ENCODE peak calls at places on chromosomes 5 and 9, in five cellular contexts. P, W, N, G and Z are unnamed samples.

GRCh38 chr9:37928552-37929430 is 24.9 kb upstream of the SLC25A51 start:
- DNase-seq in P (no peak), N (no peak), W (no peak), G (no peak), Z (no peak)

GRCh38 chr5:112238473-112238872 is 180.6 kb downstream of the EPB41L4A start:
- DNase-seq in G (no peak), W (no peak), N (peak; percentile 22), P (no peak), Z (no peak)

GRCh38 chr5:179755022-179755421 is 22.4 kb downstream of the MAML1 start:
- DNase-seq in G (no peak), W (no peak), N (no peak), P (no peak), Z (no peak)

GRCh38 chr9:120985759-120986353 is 59.3 kb upstream of the TRAF1 start:
- DNase-seq in W (peak; percentile 4), N (peak; percentile 59), G (peak; percentile 73), P (peak; percentile 22), Z (peak; percentile 62)

GRCh38 chr5:98631311-98632054 is 142.0 kb upstream of the RGMB start:
- DNase-seq in N (no peak), P (no peak), W (no peak), G (peak; percentile 74), Z (no peak)

GRCh38 chr9:135736265-135736978 is 34.4 kb downstream of the KCNT1 start:
- DNase-seq in P (no peak), N (no peak), W (no peak), G (no peak), Z (no peak)

GRCh38 chr9:14057347-14058077 is 256.4 kb downstream of the NFIB start:
- DNase-seq in W (no peak), N (no peak), G (no peak), P (no peak), Z (no peak)

GRCh38 chr5:95720094-95720793 is 10.9 kb upstream of the RHOBTB3 start:
- DNase-seq in W (no peak), G (no peak), N (no peak), P (no peak), Z (peak; percentile 61)

GRCh38 chr5:4372481-4372880 is 767.6 kb upstream of the ADAMTS16 start:
- DNase-seq in N (no peak), W (no peak), P (no peak), G (no peak), Z (no peak)

GRCh38 chr5:150021491-150022162 is 21.1 kb downstream of the HMGXB3 start:
- DNase-seq in W (no peak), P (no peak), G (peak; percentile 42), N (no peak), Z (peak; percentile 51)

GRCh38 chr5:157549954-157550549 is 25.5 kb downstream of the ADAM19 start:
- DNase-seq in G (no peak), W (no peak), N (no peak), P (no peak), Z (no peak)

GRCh38 chr9:88933607-88934379 is 57.5 kb upstream of the S1PR3 start:
- DNase-seq in W (no peak), N (no peak), P (no peak), G (no peak), Z (no peak)

GRCh38 chr9:88816141-88816540 is 175.1 kb upstream of the S1PR3 start:
- DNase-seq in G (peak; percentile 65), N (no peak), W (no peak), P (no peak), Z (no peak)

GRCh38 chr5:157761690-157762611 is 18.4 kb downstream of the LSM11 start:
- DNase-seq in N (peak; percentile 68), P (peak; percentile 31), W (peak; percentile 62), G (peak; percentile 82), Z (peak; percentile 85)

GRCh38 chr9:112831281-112831851 is 59.3 kb downstream of the SLC46A2 start:
- DNase-seq in W (no peak), P (no peak), G (peak; percentile 16), N (no peak), Z (peak; percentile 80)

GRCh38 chr9:90044710-90045151 is 439.9 kb downstream of the GADD45G start:
- DNase-seq in N (no peak), P (no peak), W (no peak), G (no peak), Z (peak; percentile 24)